ENCODE peak calls at places on chromosomes 2 and 18, in four cellular contexts. U, P, I and A are unnamed samples.
A peak's percentile ranks its signal among the peaks of the same experiment; 100 is the strongest.

GRCh38 chr2:161250864-161251436 is 57.3 kb upstream of the PSMD14 start:
- DNase-seq in U (peak; percentile 74), P (no peak), I (peak; percentile 69), A (peak; percentile 80)

GRCh38 chr2:151670346-151670745 is 63.9 kb downstream of the NEB start:
- DNase-seq in P (no peak), U (no peak), I (no peak), A (no peak)

GRCh38 chr2:20934226-20934625 is 109.6 kb downstream of the APOB start:
- DNase-seq in U (no peak), I (no peak), P (no peak), A (no peak)

GRCh38 chr2:139992078-139992477 is 1211.9 kb upstream of the NXPH2 start:
- DNase-seq in I (peak; percentile 2), U (peak; percentile 56), P (peak; percentile 19), A (no peak)

GRCh38 chr18:34867520-34867919 is 157.4 kb downstream of the DTNA start:
- DNase-seq in U (peak; percentile 12), I (peak; percentile 18), P (peak; percentile 46), A (no peak)

GRCh38 chr2:206084870-206085741 is 868 bp downstream of the INO80D start:
- DNase-seq in U (no peak), P (no peak), I (no peak), A (peak; percentile 58)

GRCh38 chr18:47931707-47932103 is 1.2 kb upstream of the SMAD2 start:
- DNase-seq in U (no peak), P (no peak), I (no peak), A (peak; percentile 21)

GRCh38 chr2:43266692-43267091 is 40.3 kb upstream of the ZFP36L2 start:
- DNase-seq in I (no peak), U (no peak), P (no peak), A (no peak)

GRCh38 chr18:46570134-46570533 is 86.9 kb downstream of the LOXHD1 start:
- DNase-seq in U (no peak), P (no peak), I (no peak), A (no peak)

GRCh38 chr2:11580697-11581096 is 46.9 kb downstream of the GREB1 start:
- DNase-seq in I (no peak), U (no peak), P (no peak), A (no peak)

GRCh38 chr18:57959278-57959677 is 84.7 kb upstream of the NEDD4L start:
- DNase-seq in I (peak; percentile 72), U (peak; percentile 66), P (no peak), A (no peak)

GRCh38 chr2:172227719-172228118 is 125.0 kb upstream of the DLX2 start:
- DNase-seq in P (no peak), I (no peak), U (no peak), A (no peak)

GRCh38 chr2:213149332-213149875 is 2.0 kb downstream of the IKZF2 start:
- DNase-seq in P (no peak), U (no peak), I (no peak), A (no peak)

GRCh38 chr18:41532344-41533086 is 422.5 kb upstream of the PIK3C3 start:
- DNase-seq in U (no peak), I (no peak), P (no peak), A (no peak)

GRCh38 chr2:29108225-29108624 is 7.0 kb upstream of the CLIP4 start:
- DNase-seq in P (no peak), U (peak; percentile 84), I (peak; percentile 87), A (no peak)

GRCh38 chr2:38415761-38416291 is 38.8 kb upstream of the ATL2 start:
- DNase-seq in I (no peak), P (no peak), U (no peak), A (no peak)

GRCh38 chr2:73214120-73215035 is at the start of gene SMYD5:
- DNase-seq in I (peak; percentile 69), P (no peak), U (peak; percentile 88), A (peak; percentile 93)

GRCh38 chr18:10230072-10230471 is 224.4 kb upstream of the APCDD1 start:
- DNase-seq in U (peak; percentile 23), P (peak; percentile 21), I (peak; percentile 44), A (peak; percentile 22)

GRCh38 chr2:19369341-19369955 is 11.0 kb upstream of the OSR1 start:
- DNase-seq in U (peak; percentile 23), P (no peak), I (peak; percentile 12), A (no peak)

GRCh38 chr2:106970471-106971261 is 84.7 kb upstream of the ST6GAL2 start:
- DNase-seq in P (no peak), I (no peak), U (no peak), A (no peak)

GRCh38 chr2:84495539-84496146 is 20.7 kb upstream of the DNAH6 start:
- DNase-seq in P (no peak), I (peak; percentile 70), U (peak; percentile 64), A (peak; percentile 32)

GRCh38 chr2:134628453-134628852 is 90.3 kb downstream of the TMEM163 start:
- DNase-seq in U (no peak), I (no peak), P (no peak), A (no peak)

GRCh38 chr2:86673976-86674670 is 46.0 kb upstream of the RMND5A start:
- DNase-seq in I (no peak), U (no peak), P (no peak), A (no peak)

GRCh38 chr2:204234879-204235278 is 298.3 kb downstream of the ICOS start:
- DNase-seq in I (no peak), P (no peak), U (no peak), A (no peak)

GRCh38 chr2:9629222-9630000 is 1.4 kb downstream of the YWHAQ start:
- DNase-seq in I (no peak), P (no peak), U (no peak), A (peak; percentile 28)

GRCh38 chr2:58448065-58448507 is 207.0 kb upstream of the FANCL start:
- DNase-seq in I (peak; percentile 88), U (peak; percentile 83), P (peak; percentile 72), A (no peak)

GRCh38 chr18:46542545-46542944 is 114.5 kb downstream of the LOXHD1 start:
- DNase-seq in I (no peak), U (no peak), P (no peak), A (no peak)

GRCh38 chr2:8094571-8094970 is 587.3 kb upstream of the ID2 start:
- DNase-seq in P (no peak), U (no peak), I (no peak), A (no peak)

GRCh38 chr2:70133521-70134348 is 46.5 kb downstream of the PCBP1 start:
- DNase-seq in U (no peak), P (no peak), I (no peak), A (no peak)

GRCh38 chr2:17754773-17755425 is 961 bp downstream of the GEN1 start:
- DNase-seq in P (no peak), U (peak; percentile 33), I (no peak), A (peak; percentile 55)

GRCh38 chr2:200353125-200353524 is 46.6 kb downstream of the SPATS2L start:
- DNase-seq in P (no peak), I (no peak), U (no peak), A (no peak)

GRCh38 chr2:149184994-149185393 is 145.4 kb upstream of the LYPD6 start:
- DNase-seq in U (no peak), I (no peak), P (no peak), A (no peak)

GRCh38 chr2:10521891-10522448 is 73.8 kb upstream of the ODC1 start:
- DNase-seq in P (no peak), U (no peak), I (no peak), A (no peak)

GRCh38 chr2:158228943-158229508 is 127.3 kb downstream of the UPP2 start:
- DNase-seq in U (no peak), I (no peak), P (no peak), A (no peak)

GRCh38 chr2:61272421-61273070 is 110.6 kb downstream of the C2orf74 start:
- DNase-seq in U (no peak), P (no peak), I (no peak), A (no peak)

GRCh38 chr2:74700643-74701377 is 46.8 kb downstream of the SEMA4F start:
- DNase-seq in P (no peak), I (no peak), U (no peak), A (no peak)
- TF ChIP-seq FOSL1 in P (no peak), I (no peak), U (no peak), A (no peak)

GRCh38 chr2:50743471-50743870 is 288.5 kb downstream of the NRXN1 start:
- DNase-seq in U (no peak), I (no peak), P (no peak), A (no peak)
- TF ChIP-seq FOSL1 in U (no peak), I (no peak), P (no peak), A (no peak)

GRCh38 chr2:146598791-146599190 is 1246.0 kb upstream of the ACVR2A start:
- DNase-seq in U (no peak), P (no peak), I (no peak), A (no peak)

GRCh38 chr2:146604521-146604920 is 1240.3 kb upstream of the ACVR2A start:
- DNase-seq in P (no peak), U (no peak), I (no peak), A (no peak)

GRCh38 chr2:146597291-146597690 is 1247.5 kb upstream of the ACVR2A start:
- DNase-seq in U (no peak), I (no peak), P (no peak), A (no peak)

GRCh38 chr2:146602383-146602782 is 1242.4 kb upstream of the ACVR2A start:
- DNase-seq in I (no peak), U (no peak), P (no peak), A (no peak)

DNA sequence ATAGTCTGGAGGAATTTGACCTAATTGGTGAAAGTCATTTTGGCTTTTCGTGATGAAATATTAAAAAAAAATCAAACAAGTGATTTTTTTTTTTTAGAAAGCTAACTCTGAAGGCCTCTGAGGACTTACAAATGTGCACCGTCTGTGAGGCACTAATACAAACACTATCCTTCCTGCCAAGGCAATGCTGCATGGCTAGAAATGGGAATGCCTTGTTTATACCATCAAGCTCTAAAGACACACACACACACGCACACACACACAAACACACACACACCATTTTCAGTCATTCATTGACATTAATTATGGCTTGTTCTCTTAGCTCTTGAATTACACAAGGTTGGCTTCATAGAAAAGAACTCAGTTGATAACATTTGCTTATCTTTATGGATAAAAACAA is 1242.0 kb upstream of the ACVR2A start:
- DNase-seq in I (no peak), U (no peak), P (no peak), A (no peak)
- TF ChIP-seq FOSL1 in I (no peak), U (no peak), P (no peak), A (no peak)

DNA sequence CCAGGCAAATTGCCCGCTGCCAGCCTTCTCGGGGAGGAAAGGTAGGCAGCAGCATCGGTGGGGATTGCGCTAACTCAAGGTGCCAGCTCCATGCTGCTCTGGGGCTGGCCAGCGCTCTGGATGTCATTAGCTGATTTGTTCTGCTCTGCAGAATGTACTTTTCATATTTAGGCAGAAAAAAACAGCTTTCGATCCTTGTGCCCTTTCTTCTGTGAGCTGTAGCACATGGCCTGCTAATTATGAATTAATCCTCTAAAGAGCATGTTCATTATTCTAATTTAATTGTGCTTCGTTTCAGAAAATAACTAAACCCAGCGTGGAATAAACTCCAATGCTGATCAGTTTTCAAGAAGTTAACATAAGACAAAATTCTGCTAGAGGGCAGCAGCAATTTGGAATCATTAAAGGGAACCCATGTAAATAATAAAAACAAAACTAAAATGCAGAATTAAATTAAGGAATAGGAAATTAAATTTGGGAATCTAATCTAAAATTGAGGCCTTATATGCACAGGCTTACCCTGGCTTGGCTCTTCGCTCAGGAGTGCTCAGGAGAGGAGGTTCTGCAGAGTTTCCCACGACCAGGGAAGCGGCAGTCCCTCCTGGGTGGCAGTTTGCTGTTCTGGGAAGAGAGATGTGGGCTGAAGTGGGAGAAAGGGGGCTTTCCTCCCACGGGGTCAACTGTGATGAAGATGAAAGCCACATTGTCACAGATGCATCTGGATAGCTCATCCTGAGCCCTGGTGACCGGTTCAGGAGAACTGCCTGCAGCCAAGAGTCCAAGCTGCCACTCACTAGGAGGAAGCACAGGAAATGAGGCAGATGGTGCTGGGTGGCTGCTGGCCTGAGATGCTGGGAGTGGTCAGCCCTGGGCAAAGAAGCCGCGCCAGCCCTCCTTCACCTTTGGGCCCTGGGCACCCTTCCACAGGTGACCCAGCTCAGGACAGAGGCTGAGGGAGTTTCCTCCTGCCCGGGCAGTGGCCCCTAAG is 93.2 kb upstream of the PKDCC start:
- DNase-seq in I (no peak), U (no peak), P (no peak), A (no peak)
- TF ChIP-seq FOSL1 in I (no peak), U (no peak), P (no peak), A (no peak)